ENCODE peak calls at places on chromosomes 7 and 10, in nine cellular contexts. N is transverse colon; S is neuronal stem cell; U is NCI-H2171 treated with DMSO at 0.1 percent for 48 hours; K is HEK293T; F is naive thymus-derived CD8-positive, alpha-beta T cell; W is MCF 10A; L is amygdala; E is neural crest cell. Z is an unnamed sample.
A peak's percentile ranks its signal among the peaks of the same experiment; 100 is the strongest.

GRCh38 chr10:132907901-132908620 is 34.3 kb downstream of the CFAP46 start:
- DNase-seq in W (no peak), U (no peak), L (no peak), N (no peak), K (no peak), E (no peak), F (no peak), S (no peak), Z (no peak)

GRCh38 chr7:28668085-28668484 is 255.8 kb downstream of the CREB5 start:
- DNase-seq in F (no peak), N (no peak), K (no peak), W (no peak), S (no peak), L (no peak), E (no peak), U (no peak), Z (no peak)

GRCh38 chr10:22573820-22574569 is 140.4 kb downstream of the PIP4K2A start:
- DNase-seq in F (no peak), N (no peak), S (no peak), K (peak; percentile 46), W (peak; percentile 25), U (no peak), L (no peak), E (no peak), Z (no peak)

GRCh38 chr10:113527181-113527580 is 25.7 kb upstream of the HABP2 start:
- DNase-seq in W (no peak), S (no peak), L (no peak), F (no peak), U (no peak), N (no peak), K (no peak), E (no peak), Z (no peak)

GRCh38 chr7:148782757-148783456 is 84.2 kb downstream of the CUL1 start:
- DNase-seq in E (no peak), U (no peak), S (no peak), K (no peak), W (no peak), L (no peak), N (no peak), F (no peak), Z (no peak)

GRCh38 chr7:40008218-40008815 is 58.3 kb downstream of the CDK13 start:
- DNase-seq in W (peak; percentile 53), S (no peak), F (no peak), E (no peak), K (no peak), U (no peak), N (no peak), L (no peak), Z (no peak)

GRCh38 chr10:62919776-62920175 is 103.6 kb upstream of the EGR2 start:
- DNase-seq in S (no peak), E (no peak), L (no peak), U (no peak), N (no peak), W (peak; percentile 86), F (no peak), K (no peak), Z (no peak)

GRCh38 chr7:2979951-2980350 is 63.7 kb downstream of the CARD11 start:
- DNase-seq in F (no peak), S (no peak), U (no peak), E (no peak), K (no peak), W (no peak), L (no peak), N (no peak), Z (no peak)

GRCh38 chr10:101214446-101215396 is 14.5 kb downstream of the LBX1 start:
- DNase-seq in K (peak; percentile 87), F (peak; percentile 68), S (peak; percentile 86), L (peak; percentile 2), N (peak; percentile 61), W (peak; percentile 68), E (peak; percentile 73), U (peak; percentile 52), Z (no peak)

GRCh38 chr10:12547301-12547771 is 198.0 kb downstream of the CAMK1D start:
- DNase-seq in F (no peak), E (no peak), K (no peak), W (no peak), U (no peak), L (no peak), N (no peak), S (no peak), Z (no peak)

GRCh38 chr7:95669513-95669912 is 73.2 kb upstream of the PDK4 start:
- DNase-seq in K (no peak), U (no peak), S (no peak), F (no peak), N (no peak), L (no peak), E (no peak), W (no peak), Z (no peak)

GRCh38 chr10:43596546-43596945 is 9.7 kb upstream of the ZNF485 start:
- DNase-seq in U (no peak), F (no peak), N (no peak), S (no peak), L (no peak), K (no peak), E (no peak), W (no peak), Z (no peak)

GRCh38 chr7:49158321-49158720 is 234.0 kb downstream of the CDC14C start:
- DNase-seq in K (no peak), U (no peak), L (no peak), E (no peak), W (no peak), N (no peak), S (no peak), F (no peak), Z (no peak)

GRCh38 chr10:124288928-124289921 is 129.5 kb downstream of the OAT start:
- DNase-seq in U (no peak), F (no peak), K (no peak), N (no peak), S (no peak), E (no peak), W (no peak), L (no peak), Z (no peak)

GRCh38 chr10:75208177-75208576 is 2.4 kb upstream of the VDAC2 start:
- DNase-seq in L (no peak), U (peak; percentile 7), F (no peak), S (no peak), W (peak; percentile 82), K (no peak), E (no peak), N (no peak), Z (no peak)

GRCh38 chr10:13417459-13418126 is 69.5 kb upstream of the SEPHS1 start:
- DNase-seq in K (no peak), S (no peak), E (no peak), N (no peak), F (no peak), U (no peak), W (no peak), L (no peak), Z (no peak)

GRCh38 chr7:83655951-83656556 is 7.1 kb upstream of the SEMA3E start:
- DNase-seq in K (peak; percentile 38), F (no peak), S (no peak), E (peak; percentile 40), N (peak; percentile 16), W (peak; percentile 47), L (no peak), U (peak; percentile 42), Z (no peak)

GRCh38 chr7:157394246-157395191 is 57.7 kb downstream of the DNAJB6 start:
- DNase-seq in F (no peak), K (no peak), U (no peak), L (no peak), N (no peak), W (no peak), S (no peak), E (no peak), Z (no peak)

GRCh38 chr7:113996405-113996804 is 77.6 kb upstream of the PPP1R3A start:
- DNase-seq in F (no peak), K (no peak), U (no peak), N (no peak), L (no peak), E (no peak), W (no peak), S (no peak), Z (no peak)

GRCh38 chr7:97009753-97010732 is 4.7 kb downstream of the DLX6 start:
- DNase-seq in F (no peak), E (no peak), K (no peak), N (no peak), U (no peak), S (peak; percentile 14), W (no peak), L (no peak), Z (no peak)